ENCODE peak calls at places on chromosomes 6 and 20, in eight cellular contexts. One of them, this sample, is unnamed.

GRCh38 chr20:17227199-17227535 is 327 bp downstream of the PCSK2 start:
- DNase-seq in fibroblast of mammary gland: no peak
- DNase-seq in transverse colon: no peak
- DNase-seq in choroid plexus epithelial cell: no peak
- DNase-seq in Peyer's patch: no peak
- DNase-seq in ovary: no peak
- DNase-seq in lung: no peak
- DNase-seq in cardiac muscle cell: peak
- DNase-seq in this sample: no peak

GRCh38 chr20:31920275-31920855 is 31.5 kb downstream of the PDRG1 start:
- DNase-seq in fibroblast of mammary gland: no peak
- DNase-seq in transverse colon: no peak
- DNase-seq in choroid plexus epithelial cell: no peak
- DNase-seq in Peyer's patch: no peak
- DNase-seq in ovary: no peak
- DNase-seq in lung: no peak
- DNase-seq in cardiac muscle cell: no peak
- DNase-seq in this sample: no peak

GRCh38 chr20:62642666-62643520 is 590 bp downstream of the SLCO4A1 start:
- DNase-seq in fibroblast of mammary gland: peak
- DNase-seq in transverse colon: peak
- DNase-seq in choroid plexus epithelial cell: peak
- DNase-seq in Peyer's patch: peak
- DNase-seq in ovary: peak
- DNase-seq in lung: no peak
- DNase-seq in cardiac muscle cell: peak
- DNase-seq in this sample: no peak

GRCh38 chr6:148351277-148351676 is 8.6 kb downstream of the SASH1 start:
- DNase-seq in fibroblast of mammary gland: no peak
- DNase-seq in transverse colon: no peak
- DNase-seq in choroid plexus epithelial cell: no peak
- DNase-seq in Peyer's patch: no peak
- DNase-seq in ovary: no peak
- DNase-seq in lung: no peak
- DNase-seq in cardiac muscle cell: no peak
- DNase-seq in this sample: no peak

GRCh38 chr6:91626935-91627334 is 1040.1 kb upstream of the MAP3K7 start:
- DNase-seq in fibroblast of mammary gland: no peak
- DNase-seq in transverse colon: no peak
- DNase-seq in choroid plexus epithelial cell: no peak
- DNase-seq in Peyer's patch: no peak
- DNase-seq in ovary: no peak
- DNase-seq in lung: no peak
- DNase-seq in cardiac muscle cell: no peak
- DNase-seq in this sample: no peak

GRCh38 chr6:115843945-115844344 is 216.7 kb downstream of the FRK start:
- DNase-seq in fibroblast of mammary gland: no peak
- DNase-seq in transverse colon: no peak
- DNase-seq in choroid plexus epithelial cell: no peak
- DNase-seq in Peyer's patch: no peak
- DNase-seq in ovary: no peak
- DNase-seq in lung: no peak
- DNase-seq in cardiac muscle cell: no peak
- DNase-seq in this sample: no peak

GRCh38 chr6:105121981-105122380 is 57.8 kb downstream of the POPDC3 start:
- DNase-seq in fibroblast of mammary gland: no peak
- DNase-seq in transverse colon: no peak
- DNase-seq in choroid plexus epithelial cell: no peak
- DNase-seq in Peyer's patch: no peak
- DNase-seq in ovary: no peak
- DNase-seq in lung: no peak
- DNase-seq in cardiac muscle cell: no peak
- DNase-seq in this sample: no peak

GRCh38 chr6:161575508-161576254 is 301.8 kb upstream of the AGPAT4 start:
- DNase-seq in fibroblast of mammary gland: peak
- DNase-seq in transverse colon: no peak
- DNase-seq in choroid plexus epithelial cell: no peak
- DNase-seq in Peyer's patch: no peak
- DNase-seq in ovary: no peak
- DNase-seq in lung: no peak
- DNase-seq in cardiac muscle cell: no peak
- DNase-seq in this sample: peak

GRCh38 chr6:116133453-116133852 is 7.5 kb upstream of the COL10A1 start:
- DNase-seq in fibroblast of mammary gland: no peak
- DNase-seq in transverse colon: no peak
- DNase-seq in choroid plexus epithelial cell: no peak
- DNase-seq in Peyer's patch: no peak
- DNase-seq in ovary: no peak
- DNase-seq in lung: no peak
- DNase-seq in cardiac muscle cell: no peak
- DNase-seq in this sample: no peak

GRCh38 chr6:51893356-51893755 is 194.1 kb downstream of the PKHD1 start:
- DNase-seq in fibroblast of mammary gland: no peak
- DNase-seq in transverse colon: no peak
- DNase-seq in choroid plexus epithelial cell: no peak
- DNase-seq in Peyer's patch: no peak
- DNase-seq in ovary: no peak
- DNase-seq in lung: no peak
- DNase-seq in cardiac muscle cell: no peak
- DNase-seq in this sample: no peak

GRCh38 chr6:130969807-130970491 is 93.1 kb downstream of the EPB41L2 start:
- DNase-seq in fibroblast of mammary gland: peak
- DNase-seq in transverse colon: no peak
- DNase-seq in choroid plexus epithelial cell: peak
- DNase-seq in Peyer's patch: no peak
- DNase-seq in ovary: no peak
- DNase-seq in lung: no peak
- DNase-seq in cardiac muscle cell: no peak
- DNase-seq in this sample: no peak

GRCh38 chr20:51749674-51750036 is 18.5 kb downstream of the ATP9A start:
- DNase-seq in fibroblast of mammary gland: peak
- DNase-seq in transverse colon: no peak
- DNase-seq in choroid plexus epithelial cell: peak
- DNase-seq in Peyer's patch: no peak
- DNase-seq in ovary: no peak
- DNase-seq in lung: no peak
- DNase-seq in cardiac muscle cell: no peak
- DNase-seq in this sample: no peak

GRCh38 chr6:90468080-90468479 is 118.8 kb downstream of the MAP3K7 start:
- DNase-seq in fibroblast of mammary gland: peak
- DNase-seq in transverse colon: no peak
- DNase-seq in choroid plexus epithelial cell: peak
- DNase-seq in Peyer's patch: no peak
- DNase-seq in ovary: no peak
- DNase-seq in lung: no peak
- DNase-seq in cardiac muscle cell: no peak
- DNase-seq in this sample: no peak

GRCh38 chr6:113381957-113382356 is 475.2 kb upstream of the MARCKS start:
- DNase-seq in fibroblast of mammary gland: peak
- DNase-seq in transverse colon: peak
- DNase-seq in choroid plexus epithelial cell: peak
- DNase-seq in Peyer's patch: no peak
- DNase-seq in ovary: no peak
- DNase-seq in lung: no peak
- DNase-seq in cardiac muscle cell: peak
- DNase-seq in this sample: no peak

GRCh38 chr6:83192456-83192855 is 609 bp downstream of the PGM3 start:
- DNase-seq in fibroblast of mammary gland: peak
- DNase-seq in transverse colon: no peak
- DNase-seq in choroid plexus epithelial cell: peak
- DNase-seq in Peyer's patch: no peak
- DNase-seq in ovary: no peak
- DNase-seq in lung: no peak
- DNase-seq in cardiac muscle cell: no peak
- DNase-seq in this sample: no peak

GRCh38 chr20:38023181-38024085 is 9.8 kb downstream of the TTI1 start:
- DNase-seq in fibroblast of mammary gland: peak
- DNase-seq in transverse colon: no peak
- DNase-seq in choroid plexus epithelial cell: peak
- DNase-seq in Peyer's patch: no peak
- DNase-seq in ovary: no peak
- DNase-seq in lung: no peak
- DNase-seq in cardiac muscle cell: no peak
- DNase-seq in this sample: no peak

GRCh38 chr6:30013296-30013922 is 47.7 kb upstream of the POLR1H start:
- DNase-seq in fibroblast of mammary gland: no peak
- DNase-seq in transverse colon: no peak
- DNase-seq in choroid plexus epithelial cell: peak
- DNase-seq in Peyer's patch: no peak
- DNase-seq in ovary: no peak
- DNase-seq in lung: no peak
- DNase-seq in cardiac muscle cell: peak
- DNase-seq in this sample: no peak

GRCh38 chr20:63129991-63130653 is 85.8 kb downstream of the YTHDF1 start:
- DNase-seq in fibroblast of mammary gland: no peak
- DNase-seq in transverse colon: no peak
- DNase-seq in choroid plexus epithelial cell: no peak
- DNase-seq in Peyer's patch: peak
- DNase-seq in ovary: no peak
- DNase-seq in lung: no peak
- DNase-seq in cardiac muscle cell: no peak
- DNase-seq in this sample: no peak

GRCh38 chr6:25251426-25251825 is 27.7 kb upstream of the CARMIL1 start:
- DNase-seq in fibroblast of mammary gland: no peak
- DNase-seq in transverse colon: no peak
- DNase-seq in choroid plexus epithelial cell: no peak
- DNase-seq in Peyer's patch: no peak
- DNase-seq in ovary: no peak
- DNase-seq in lung: no peak
- DNase-seq in cardiac muscle cell: no peak
- DNase-seq in this sample: no peak

GRCh38 chr20:50574586-50574985 is 64.4 kb downstream of the PTPN1 start:
- DNase-seq in fibroblast of mammary gland: no peak
- DNase-seq in transverse colon: no peak
- DNase-seq in choroid plexus epithelial cell: no peak
- DNase-seq in Peyer's patch: no peak
- DNase-seq in ovary: no peak
- DNase-seq in lung: no peak
- DNase-seq in cardiac muscle cell: no peak
- DNase-seq in this sample: no peak

GRCh38 chr6:107230024-107230423 is 114.7 kb upstream of the BEND3 start:
- DNase-seq in fibroblast of mammary gland: peak
- DNase-seq in transverse colon: no peak
- DNase-seq in choroid plexus epithelial cell: peak
- DNase-seq in Peyer's patch: no peak
- DNase-seq in ovary: no peak
- DNase-seq in lung: no peak
- DNase-seq in cardiac muscle cell: no peak
- DNase-seq in this sample: no peak

GRCh38 chr20:18504479-18505060 is 3.2 kb upstream of the SEC23B start:
- DNase-seq in fibroblast of mammary gland: peak
- DNase-seq in transverse colon: peak
- DNase-seq in choroid plexus epithelial cell: peak
- DNase-seq in Peyer's patch: no peak
- DNase-seq in ovary: peak
- DNase-seq in lung: peak
- DNase-seq in cardiac muscle cell: no peak
- DNase-seq in this sample: no peak

GRCh38 chr6:16769131-16769985 is 8.1 kb upstream of the ATXN1 start:
- DNase-seq in fibroblast of mammary gland: peak
- DNase-seq in transverse colon: peak
- DNase-seq in choroid plexus epithelial cell: peak
- DNase-seq in Peyer's patch: no peak
- DNase-seq in ovary: no peak
- DNase-seq in lung: peak
- DNase-seq in cardiac muscle cell: peak
- DNase-seq in this sample: no peak

GRCh38 chr6:108948252-108948651 is 100.0 kb downstream of the ARMC2 start:
- DNase-seq in fibroblast of mammary gland: no peak
- DNase-seq in transverse colon: no peak
- DNase-seq in choroid plexus epithelial cell: no peak
- DNase-seq in Peyer's patch: no peak
- DNase-seq in ovary: no peak
- DNase-seq in lung: no peak
- DNase-seq in cardiac muscle cell: no peak
- DNase-seq in this sample: no peak

GRCh38 chr6:132797975-132798819 is at the start of gene SLC18B1:
- DNase-seq in fibroblast of mammary gland: no peak
- DNase-seq in transverse colon: peak
- DNase-seq in choroid plexus epithelial cell: peak
- DNase-seq in Peyer's patch: peak
- DNase-seq in ovary: peak
- DNase-seq in lung: peak
- DNase-seq in cardiac muscle cell: peak
- DNase-seq in this sample: no peak

DNA sequence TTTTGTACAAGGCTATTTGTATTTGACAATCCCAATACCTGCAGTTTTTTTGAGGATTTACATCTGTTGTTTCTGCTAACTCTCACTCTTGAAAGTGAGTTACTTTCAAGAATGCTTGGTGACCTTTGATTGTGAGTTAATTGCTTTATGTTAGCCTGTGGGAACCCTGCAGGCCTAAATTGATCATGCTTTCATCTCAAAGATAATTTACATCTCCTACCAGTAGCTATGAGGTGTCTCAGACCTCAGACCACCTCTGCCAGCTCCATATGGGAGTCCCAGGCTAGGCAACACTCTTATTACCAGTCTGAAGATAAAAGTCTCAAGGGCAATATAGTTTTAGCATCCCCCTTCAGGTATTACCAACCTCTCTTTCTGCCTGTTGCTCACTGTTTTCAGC is 116.4 kb upstream of the THEMIS start:
- DNase-seq in fibroblast of mammary gland: no peak
- DNase-seq in transverse colon: no peak
- DNase-seq in choroid plexus epithelial cell: no peak
- DNase-seq in Peyer's patch: no peak
- DNase-seq in ovary: no peak
- DNase-seq in lung: no peak
- DNase-seq in cardiac muscle cell: no peak
- DNase-seq in this sample: no peak
- TF ChIP-seq CTCF in fibroblast of mammary gland: no peak
- TF ChIP-seq CTCF in transverse colon: no peak
- TF ChIP-seq CTCF in choroid plexus epithelial cell: no peak
- TF ChIP-seq CTCF in Peyer's patch: no peak
- TF ChIP-seq CTCF in ovary: no peak
- TF ChIP-seq CTCF in lung: no peak
- TF ChIP-seq CTCF in cardiac muscle cell: no peak
- TF ChIP-seq CTCF in this sample: no peak

GRCh38 chr6:117280922-117281321 is 15.6 kb downstream of the VGLL2 start:
- DNase-seq in fibroblast of mammary gland: peak
- DNase-seq in transverse colon: no peak
- DNase-seq in choroid plexus epithelial cell: no peak
- DNase-seq in Peyer's patch: no peak
- DNase-seq in ovary: no peak
- DNase-seq in lung: no peak
- DNase-seq in cardiac muscle cell: no peak
- DNase-seq in this sample: no peak
- TF ChIP-seq CTCF in fibroblast of mammary gland: peak
- TF ChIP-seq CTCF in transverse colon: no peak
- TF ChIP-seq CTCF in choroid plexus epithelial cell: peak
- TF ChIP-seq CTCF in Peyer's patch: no peak
- TF ChIP-seq CTCF in ovary: no peak
- TF ChIP-seq CTCF in lung: no peak
- TF ChIP-seq CTCF in cardiac muscle cell: peak
- TF ChIP-seq CTCF in this sample: peak

GRCh38 chr6:39389372-39389767 is 66.9 kb upstream of the KCNK16 start:
- DNase-seq in fibroblast of mammary gland: peak
- DNase-seq in transverse colon: no peak
- DNase-seq in choroid plexus epithelial cell: peak
- DNase-seq in Peyer's patch: no peak
- DNase-seq in ovary: no peak
- DNase-seq in lung: no peak
- DNase-seq in cardiac muscle cell: peak
- DNase-seq in this sample: no peak
- TF ChIP-seq CTCF in fibroblast of mammary gland: peak
- TF ChIP-seq CTCF in transverse colon: peak
- TF ChIP-seq CTCF in choroid plexus epithelial cell: peak
- TF ChIP-seq CTCF in Peyer's patch: peak
- TF ChIP-seq CTCF in ovary: no peak
- TF ChIP-seq CTCF in lung: no peak
- TF ChIP-seq CTCF in cardiac muscle cell: peak
- TF ChIP-seq CTCF in this sample: no peak

GRCh38 chr20:56945057-56945456 is 316.0 kb downstream of the TFAP2C start:
- DNase-seq in fibroblast of mammary gland: no peak
- DNase-seq in transverse colon: no peak
- DNase-seq in choroid plexus epithelial cell: peak
- DNase-seq in Peyer's patch: no peak
- DNase-seq in ovary: no peak
- DNase-seq in lung: no peak
- DNase-seq in cardiac muscle cell: no peak
- DNase-seq in this sample: no peak
- TF ChIP-seq CTCF in fibroblast of mammary gland: peak
- TF ChIP-seq CTCF in transverse colon: no peak
- TF ChIP-seq CTCF in choroid plexus epithelial cell: peak
- TF ChIP-seq CTCF in Peyer's patch: no peak
- TF ChIP-seq CTCF in ovary: no peak
- TF ChIP-seq CTCF in lung: no peak
- TF ChIP-seq CTCF in cardiac muscle cell: no peak
- TF ChIP-seq CTCF in this sample: no peak

This sample was measured in D721Med.